ENCODE peak calls at places on chromosomes 3 and 15, in six cellular contexts. U is mesenchymal stem cell, V is H1, L is H9, R is IMR-90, I is trophoblast cell. E is an unnamed sample.

GRCh38 chr15:33608714-33609113 is 297.9 kb downstream of the RYR3 start:
- DNase-seq in U (no peak), V (no peak), L (no peak), R (no peak), I (no peak), E (no peak)

GRCh38 chr3:128647307-128647706 is 3.3 kb downstream of the RPN1 start:
- DNase-seq in U (no peak), V (no peak), L (no peak), R (no peak), I (no peak), E (no peak)

GRCh38 chr3:48656061-48656840 is 6.4 kb downstream of the CELSR3 start:
- DNase-seq in U (peak; percentile 42), V (peak; percentile 97), L (peak; percentile 94), R (peak; percentile 62), I (peak; percentile 91), E (peak; percentile 89)

GRCh38 chr3:51500632-51501131 is 867 bp upstream of the DCAF1 start:
- DNase-seq in U (no peak), V (no peak), L (no peak), R (no peak), I (no peak), E (no peak)

GRCh38 chr3:131702156-131702555 is 199.4 kb upstream of the MRPL3 start:
- DNase-seq in U (no peak), V (no peak), L (no peak), R (no peak), I (no peak), E (no peak)

GRCh38 chr3:194485471-194485875 is 1.3 kb downstream of the ATP13A3 start:
- DNase-seq in U (peak; percentile 56), V (no peak), L (no peak), R (peak; percentile 41), I (no peak), E (no peak)

GRCh38 chr15:51244366-51244977 is 93.9 kb downstream of the CYP19A1 start:
- DNase-seq in U (peak; percentile 17), V (no peak), L (no peak), R (peak; percentile 30), I (no peak), E (no peak)

GRCh38 chr3:156389151-156389760 is 165.7 kb downstream of the SSR3 start:
- DNase-seq in U (no peak), V (no peak), L (no peak), R (no peak), I (no peak), E (no peak)

GRCh38 chr15:72764656-72765055 is 18.9 kb downstream of the ADPGK start:
- DNase-seq in U (no peak), V (no peak), L (no peak), R (peak; percentile 15), I (no peak), E (no peak)

GRCh38 chr3:169619793-169620192 is 43.7 kb downstream of the MECOM start:
- DNase-seq in U (no peak), V (no peak), L (peak; percentile 43), R (no peak), I (no peak), E (no peak)

GRCh38 chr15:49927462-49927861 is 191.6 kb downstream of the ATP8B4 start:
- DNase-seq in U (peak; percentile 45), V (no peak), L (no peak), R (peak; percentile 62), I (peak; percentile 51), E (no peak)

GRCh38 chr3:131591394-131591990 is 88.7 kb upstream of the MRPL3 start:
- DNase-seq in U (peak; percentile 24), V (no peak), L (no peak), R (peak; percentile 36), I (no peak), E (no peak)

GRCh38 chr3:184725176-184725575 is 13.3 kb upstream of the MAGEF1 start:
- DNase-seq in U (no peak), V (no peak), L (no peak), R (no peak), I (no peak), E (no peak)

GRCh38 chr3:99925584-99925983 is 107.9 kb downstream of the CMSS1 start:
- DNase-seq in U (peak; percentile 77), V (no peak), L (no peak), R (peak; percentile 89), I (no peak), E (no peak)

GRCh38 chr3:41701196-41701698 is 260.7 kb downstream of the ULK4 start:
- DNase-seq in U (no peak), V (no peak), L (no peak), R (no peak), I (no peak), E (no peak)

GRCh38 chr3:32392530-32393302 is 1.1 kb downstream of the CMTM7 start:
- DNase-seq in U (peak; percentile 67), V (no peak), L (no peak), R (peak; percentile 77), I (no peak), E (no peak)

GRCh38 chr15:89364341-89364740 is 29.7 kb upstream of the POLG start:
- DNase-seq in U (no peak), V (no peak), L (no peak), R (no peak), I (no peak), E (no peak)

GRCh38 chr15:33021806-33022389 is 172.6 kb downstream of the FMN1 start:
- DNase-seq in U (peak; percentile 60), V (no peak), L (no peak), R (peak; percentile 75), I (no peak), E (peak; percentile 23)

GRCh38 chr3:153162513-153163348 is 705 bp downstream of the RAP2B start:
- DNase-seq in U (peak; percentile 57), V (peak; percentile 59), L (peak; percentile 37), R (peak; percentile 26), I (peak; percentile 58), E (peak; percentile 49)

GRCh38 chr3:20080956-20081554 is 40.8 kb downstream of the KAT2B start:
- DNase-seq in U (no peak), V (no peak), L (no peak), R (peak; percentile 6), I (no peak), E (no peak)

GRCh38 chr3:141305436-141305835 is 62.9 kb upstream of the ZBTB38 start:
- DNase-seq in U (peak; percentile 58), V (no peak), L (no peak), R (peak; percentile 74), I (no peak), E (no peak)

GRCh38 chr3:16456784-16457415 is 56.6 kb downstream of the RFTN1 start:
- DNase-seq in U (peak; percentile 92), V (no peak), L (no peak), R (peak; percentile 93), I (no peak), E (no peak)

GRCh38 chr3:184815046-184815930 is 3.3 kb downstream of the VPS8 start:
- DNase-seq in U (peak; percentile 95), V (no peak), L (no peak), R (peak; percentile 96), I (peak; percentile 19), E (no peak)

GRCh38 chr3:26625187-26625586 is 2.6 kb downstream of the LRRC3B start:
- DNase-seq in U (no peak), V (peak; percentile 55), L (peak; percentile 52), R (no peak), I (no peak), E (no peak)

GRCh38 chr3:181457190-181457589 is 254.5 kb upstream of the SOX2 start:
- DNase-seq in U (no peak), V (no peak), L (no peak), R (no peak), I (no peak), E (no peak)

GRCh38 chr15:77738441-77739437 is 106.0 kb upstream of the LINGO1 start:
- DNase-seq in U (no peak), V (peak; percentile 67), L (peak; percentile 63), R (no peak), I (no peak), E (no peak)

GRCh38 chr15:77737238-77738037 is 104.7 kb upstream of the LINGO1 start:
- DNase-seq in U (no peak), V (no peak), L (no peak), R (no peak), I (no peak), E (no peak)

GRCh38 chr15:77739591-77740378 is 107.1 kb upstream of the LINGO1 start:
- DNase-seq in U (no peak), V (peak; percentile 76), L (peak; percentile 87), R (no peak), I (no peak), E (peak; percentile 50)

GRCh38 chr15:77734306-77734705 is 101.6 kb upstream of the LINGO1 start:
- DNase-seq in U (no peak), V (no peak), L (no peak), R (no peak), I (no peak), E (no peak)

DNA sequence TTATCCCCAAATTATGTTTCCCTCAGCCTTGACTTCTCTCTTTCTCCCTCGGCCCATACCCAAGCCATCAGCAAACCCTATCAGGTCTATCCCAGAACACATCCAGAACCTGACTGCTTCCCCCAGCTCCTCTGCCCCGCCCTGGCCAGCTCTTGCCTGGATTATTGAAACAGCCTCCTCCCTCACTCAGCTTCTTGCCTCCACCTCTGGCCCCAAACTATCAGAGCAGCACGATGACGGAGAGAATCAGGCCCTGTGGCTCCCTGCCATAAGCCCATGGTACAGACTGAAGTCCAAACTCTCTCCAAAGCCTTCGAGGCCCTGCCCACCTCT is 105.3 kb upstream of the LINGO1 start:
- DNase-seq in U (no peak), V (no peak), L (no peak), R (no peak), I (no peak), E (no peak)
- H3K14ac ChIP-seq in U (no peak overlapping the region), V (no peak overlapping the region), L (no peak overlapping the region), R (no peak overlapping the region), I (no peak overlapping the region), E (no peak overlapping the region)

GRCh38 chr3:88058593-88059379 is at the start of the genes CGGBP1 and ZNF654:
- DNase-seq in U (peak; percentile 100), V (peak; percentile 98), L (peak; percentile 98), R (peak; percentile 99), I (peak; percentile 99), E (peak; percentile 98)
- H3K4ac ChIP-seq in U (peak within 1 kb of the TSS; percentile 90), V (no peak within 1 kb of the TSS), L (no peak within 1 kb of the TSS), R (peak within 1 kb of the TSS; percentile 96), I (peak within 1 kb of the TSS; percentile 72), E (no peak within 1 kb of the TSS)

GRCh38 chr15:35182841-35183479 is 97.9 kb upstream of the NANOGP8 start:
- DNase-seq in U (no peak), V (peak; percentile 75), L (peak; percentile 71), R (no peak), I (no peak), E (peak; percentile 42)
- H3K14ac ChIP-seq in U (no peak overlapping the region), V (no peak overlapping the region), L (no peak overlapping the region), R (no peak overlapping the region), I (no peak overlapping the region), E (no peak overlapping the region)

DNA sequence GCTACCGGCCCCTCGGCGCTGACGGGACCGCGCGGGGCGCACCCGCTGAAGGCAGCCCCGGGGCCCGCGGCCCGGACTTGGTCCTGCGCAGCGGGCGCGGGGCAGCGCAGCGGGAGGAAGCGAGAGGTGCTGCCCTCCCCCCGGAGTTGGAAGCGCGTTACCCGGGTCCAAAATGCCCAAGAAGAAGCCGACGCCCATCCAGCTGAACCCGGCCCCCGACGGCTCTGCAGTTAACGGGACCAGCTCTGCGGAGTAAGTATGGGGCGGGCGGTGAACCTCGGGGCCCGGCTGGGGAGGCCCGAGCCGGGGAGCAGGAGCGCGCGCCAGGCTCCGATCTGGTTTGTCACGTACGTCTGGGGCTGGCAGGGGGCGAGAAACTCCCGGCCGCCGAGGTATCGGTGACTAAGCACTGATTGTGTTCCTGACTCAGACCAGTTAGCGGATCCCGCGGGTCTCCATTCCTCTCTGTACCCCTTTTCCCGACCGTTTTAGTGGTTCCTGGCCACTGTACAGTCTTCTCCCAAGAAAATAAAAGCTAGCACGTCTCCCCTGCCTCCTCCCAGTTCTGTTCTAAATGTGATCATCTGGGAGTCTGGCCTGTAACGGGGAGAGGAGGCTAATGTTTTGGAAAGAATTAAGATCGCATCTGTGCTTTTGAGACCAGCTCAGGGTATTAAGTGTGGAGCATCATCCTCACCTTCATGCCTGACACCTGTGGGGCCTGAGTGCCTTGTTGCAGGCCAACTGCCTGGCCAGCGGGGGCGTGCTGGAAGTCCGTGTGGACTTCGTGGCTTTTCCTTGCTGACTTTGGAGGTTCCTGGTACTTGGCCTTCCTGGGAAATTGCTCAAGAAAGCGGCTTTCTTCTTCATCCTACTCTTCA is 704 bp downstream of the MAP2K1 start:
- DNase-seq in U (peak; percentile 85), V (peak; percentile 72), L (peak; percentile 52), R (peak; percentile 83), I (peak; percentile 47), E (peak; percentile 39)
- H3K4ac ChIP-seq in U (peak overlapping the region; percentile 73), V (no peak overlapping the region), L (no peak overlapping the region), R (peak overlapping the region; percentile 73), I (peak overlapping the region; percentile 88), E (no peak overlapping the region)

E was measured in neuronal stem cell.